ENCODE peak calls at places on chromosome 13, in seven cellular contexts. T is uterus, A is testis, U is ovary, D is esophagus muscularis mucosa, P is HCT116, K is adrenal gland. Z is an unnamed sample.

GRCh38 chr13:39244561-39245230 is 206.4 kb downstream of the NHLRC3 start:
- DNase-seq in T (no peak), A (no peak), U (no peak), D (no peak), P (no peak), K (no peak), Z (no peak)

GRCh38 chr13:97468331-97468730 is 34.4 kb downstream of the RAP2A start:
- DNase-seq in T (no peak), A (no peak), U (no peak), D (no peak), P (no peak), K (no peak), Z (no peak)

GRCh38 chr13:111967572-111968201 is 99.3 kb upstream of the SOX1 start:
- DNase-seq in T (no peak), A (peak; percentile 49), U (no peak), D (no peak), P (no peak), K (no peak), Z (no peak)

GRCh38 chr13:112638919-112639318 is 50.9 kb upstream of the ATP11A start:
- DNase-seq in T (no peak), A (no peak), U (no peak), D (no peak), P (no peak), K (no peak), Z (no peak)

GRCh38 chr13:80116107-80116506 is 224.8 kb downstream of the SPRY2 start:
- DNase-seq in T (no peak), A (no peak), U (no peak), D (no peak), P (no peak), K (no peak), Z (no peak)

GRCh38 chr13:110137677-110138008 is 169.3 kb downstream of the COL4A1 start:
- DNase-seq in T (no peak), A (peak; percentile 34), U (no peak), D (no peak), P (peak; percentile 35), K (peak; percentile 85), Z (peak; percentile 72)

GRCh38 chr13:21934309-21934708 is 263.4 kb downstream of the FGF9 start:
- DNase-seq in T (no peak), A (no peak), U (no peak), D (no peak), P (no peak), K (no peak), Z (no peak)

GRCh38 chr13:73984949-73985691 is 149.1 kb downstream of the KLF12 start:
- DNase-seq in T (no peak), A (no peak), U (no peak), D (no peak), P (no peak), K (no peak), Z (no peak)

GRCh38 chr13:98919566-98919965 is 58.3 kb downstream of the DOCK9 start:
- DNase-seq in T (no peak), A (no peak), U (no peak), D (no peak), P (no peak), K (no peak), Z (no peak)

DNA sequence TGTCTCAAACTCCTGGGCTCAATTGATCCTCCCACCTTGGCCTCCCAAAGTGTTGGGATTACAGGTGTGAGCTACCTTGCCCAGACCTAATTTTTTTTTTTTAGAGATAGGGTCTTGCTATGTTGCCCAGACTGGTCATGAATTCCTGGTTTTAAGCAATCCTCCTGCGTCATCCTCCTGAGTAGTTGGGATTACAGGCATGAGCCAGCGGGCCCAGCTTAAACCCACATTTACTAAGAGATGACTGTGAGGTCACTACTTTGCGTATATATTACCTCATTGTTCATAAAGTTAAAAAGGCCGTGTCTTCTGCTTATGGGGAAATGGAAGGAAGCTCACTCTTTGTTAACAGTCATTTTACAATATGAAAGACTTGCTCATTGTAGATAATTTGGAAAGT is 39.6 kb upstream of the C1QTNF9 start:
- DNase-seq in T (no peak), A (peak; percentile 11), U (no peak), D (no peak), P (no peak), K (peak; percentile 21), Z (no peak)
- H3K4me1 ChIP-seq in T (peaks cover 8% of the 10 kb centered on the region), A (peaks cover 31% of the 10 kb centered on the region), U (peaks cover 23% of the 10 kb centered on the region), D (peaks cover 53% of the 10 kb centered on the region), P (no peaks in the 10 kb centered on the region), K (peaks cover 51% of the 10 kb centered on the region), Z (peaks cover 68% of the 10 kb centered on the region)

DNA sequence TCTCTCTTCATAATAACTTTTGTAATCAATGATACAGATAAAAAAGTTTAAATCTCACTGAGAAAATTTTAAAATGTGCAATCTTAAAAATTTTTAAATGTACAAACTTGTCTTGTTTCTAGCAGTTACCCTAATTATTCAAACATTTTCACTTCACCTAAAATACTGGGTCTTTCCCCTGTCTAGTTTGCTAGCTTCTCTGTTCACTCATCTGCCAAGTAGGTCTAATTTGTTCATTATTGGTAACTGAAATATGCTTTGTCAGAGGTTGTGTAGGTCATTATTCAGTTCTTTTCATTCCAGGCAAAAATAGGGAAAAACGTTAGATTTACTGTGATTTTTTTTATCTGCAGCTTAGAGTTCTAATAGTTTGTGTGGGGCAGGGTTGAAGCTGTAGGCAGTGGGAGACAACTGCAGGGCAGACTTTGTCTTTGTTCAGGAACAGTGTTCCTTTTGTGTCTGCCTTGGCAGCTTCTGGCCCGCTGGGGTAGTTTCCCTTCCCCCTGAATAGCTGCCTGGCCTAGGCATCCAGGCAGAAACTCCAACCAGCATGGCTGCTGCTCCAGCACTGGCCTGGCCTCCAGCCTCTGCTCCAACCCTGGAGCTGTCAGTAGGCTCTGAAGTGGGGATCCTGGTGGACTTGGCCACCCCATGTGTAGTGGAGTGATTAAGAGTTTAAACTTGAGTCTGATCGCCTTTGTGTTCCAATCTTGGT is 48.5 kb downstream of the WDFY2 start:
- DNase-seq in T (no peak), A (peak; percentile 81), U (no peak), D (no peak), P (no peak), K (no peak), Z (peak; percentile 39)
- H3K4me3 ChIP-seq in T (no peak overlapping the region), A (no peak overlapping the region), U (no peak overlapping the region), D (no peak overlapping the region), P (no peak overlapping the region), K (no peak overlapping the region), Z (no peak overlapping the region)

GRCh38 chr13:49580980-49581680 is 4.2 kb downstream of the RCBTB1 start:
- DNase-seq in T (no peak), A (no peak), U (no peak), D (no peak), P (no peak), K (no peak), Z (no peak)

GRCh38 chr13:49584771-49585182 is 581 bp downstream of the RCBTB1 start:
- DNase-seq in T (no peak), A (no peak), U (no peak), D (no peak), P (no peak), K (no peak), Z (no peak)

GRCh38 chr13:49586717-49587116 is 1.4 kb upstream of the RCBTB1 start:
- DNase-seq in T (no peak), A (no peak), U (no peak), D (no peak), P (no peak), K (no peak), Z (no peak)

GRCh38 chr13:49587311-49587847 is 2.0 kb upstream of the RCBTB1 start:
- DNase-seq in T (no peak), A (no peak), U (no peak), D (no peak), P (no peak), K (no peak), Z (no peak)

DNA sequence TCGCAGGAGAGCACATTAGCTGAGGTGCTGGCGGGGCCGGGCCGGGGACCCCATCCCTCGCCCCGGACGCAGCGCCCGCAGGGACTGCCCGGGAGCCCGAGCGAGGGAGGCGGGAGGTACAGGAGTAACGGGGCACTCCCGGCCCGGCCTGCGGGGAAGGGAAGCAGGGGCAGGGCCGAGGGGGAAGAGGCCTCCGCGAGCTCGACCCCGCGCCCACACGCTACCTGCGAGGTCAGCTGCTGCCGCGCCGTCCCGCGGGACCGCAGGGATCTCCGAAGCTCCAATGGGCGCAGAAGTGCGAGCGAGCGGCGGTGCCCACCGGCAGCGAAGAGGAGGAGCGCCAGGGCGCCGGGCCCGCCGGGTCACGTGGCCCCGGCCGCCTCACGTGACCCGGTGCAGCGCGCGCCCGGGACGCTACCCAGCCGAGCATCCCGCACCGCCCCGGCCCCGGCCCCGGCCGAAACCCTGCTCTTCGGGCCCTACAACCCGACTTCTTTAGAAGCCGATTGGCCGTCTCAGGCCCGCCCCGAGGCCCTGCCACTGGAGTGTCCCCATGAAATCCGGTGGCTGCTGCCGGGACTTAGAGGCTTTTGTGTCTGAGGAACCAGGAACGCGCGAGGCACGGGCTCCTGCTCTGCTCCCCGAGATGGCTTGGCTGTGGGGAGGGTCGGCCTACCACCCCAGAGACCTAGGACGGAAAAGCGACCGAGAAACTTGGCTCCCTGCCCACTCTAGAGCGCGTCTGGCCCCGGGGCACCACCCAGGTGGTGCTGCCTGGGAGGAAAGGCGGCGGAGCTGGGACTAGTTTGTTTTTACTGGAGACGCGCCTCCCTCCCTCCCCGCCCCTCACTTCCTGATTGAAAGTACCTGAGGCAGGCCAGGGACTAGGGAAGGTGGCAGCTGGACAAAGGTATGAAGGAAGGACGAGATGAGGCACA is at the start of gene RCBTB1:
- DNase-seq in T (peak; percentile 55), A (peak; percentile 73), U (peak; percentile 72), D (peak; percentile 94), P (peak; percentile 18), K (peak; percentile 75), Z (peak; percentile 83)
- TF ChIP-seq POLR2A in T (peak; percentile 10), A (no peak), U (no peak), D (peak; percentile 10), P (no peak), K (peak; percentile 57), Z (peak; percentile 30)

GRCh38 chr13:51806571-51806970 is 2.6 kb upstream of the DHRS12 start:
- DNase-seq in T (no peak), A (no peak), U (no peak), D (no peak), P (no peak), K (peak; percentile 83), Z (peak; percentile 87)
- H3K4me1 ChIP-seq in T (peaks cover 4% of the 10 kb centered on the region), A (peaks cover 28% of the 10 kb centered on the region), U (peaks cover 14% of the 10 kb centered on the region), D (peaks cover 42% of the 10 kb centered on the region), P (peaks cover 19% of the 10 kb centered on the region), K (peaks cover 16% of the 10 kb centered on the region), Z (peaks cover 45% of the 10 kb centered on the region)

DNA sequence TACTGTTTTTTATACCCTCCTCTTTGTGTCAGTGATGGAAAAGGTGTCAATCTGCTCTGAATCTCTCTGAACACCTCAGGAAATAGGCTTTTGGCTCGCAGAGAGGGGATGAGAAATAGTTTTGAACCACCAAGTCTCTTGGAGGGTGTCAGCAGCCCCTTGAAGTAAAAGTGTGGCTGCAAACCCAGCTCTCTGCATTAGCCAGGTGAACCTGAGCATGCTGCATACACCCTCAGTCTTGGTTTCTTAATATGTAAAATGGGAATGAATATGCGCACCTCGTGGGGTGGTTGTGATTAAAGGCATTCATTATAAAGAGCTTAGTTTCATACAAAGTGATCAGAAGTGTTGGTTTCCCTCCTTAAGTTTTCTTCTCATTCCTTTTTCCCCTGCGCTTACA is 1.4 kb upstream of the DHRS12 start:
- DNase-seq in T (no peak), A (no peak), U (no peak), D (no peak), P (no peak), K (no peak), Z (no peak)
- H3K4me3 ChIP-seq in T (no peak overlapping the region), A (no peak overlapping the region), U (no peak overlapping the region), D (peak overlapping the region; percentile 75), P (no peak overlapping the region), K (no peak overlapping the region), Z (no peak overlapping the region)